ENCODE peak calls at places on chromosomes 3 and 15, in nine cellular contexts. N is fibroblast of lung, P is lower leg skin, V is IMR-90, O is uterus, I is mucosa of descending colon, K is heart left ventricle, W is astrocyte, M is NT2/D1. E is an unnamed sample.

GRCh38 chr3:42851228-42851834 is 24.3 kb downstream of the CYP8B1 start:
- DNase-seq in K (no peak), W (peak), M (no peak), P (peak), N (peak), I (no peak), V (no peak), O (no peak), E (no peak)

GRCh38 chr15:59206623-59207183 is at the start of gene LDHAL6B:
- DNase-seq in V (no peak), N (no peak), M (no peak), I (no peak), P (no peak), W (no peak), O (no peak), K (no peak), E (no peak)

GRCh38 chr15:52114256-52114655 is 1.7 kb upstream of the BCL2L10 start:
- DNase-seq in M (no peak), N (no peak), K (no peak), P (no peak), O (no peak), I (no peak), W (no peak), V (no peak), E (no peak)

GRCh38 chr3:73669268-73669667 is 44.5 kb upstream of the PDZRN3 start:
- DNase-seq in M (no peak), I (no peak), N (peak), W (peak), V (peak), O (no peak), K (no peak), P (no peak), E (no peak)

GRCh38 chr3:73599605-73600004 is 25.1 kb downstream of the PDZRN3 start:
- DNase-seq in P (no peak), W (no peak), M (no peak), O (no peak), N (no peak), I (no peak), V (no peak), K (no peak), E (no peak)

GRCh38 chr3:46671541-46672348 is 21.7 kb downstream of the ALS2CL start:
- DNase-seq in O (peak), K (peak), P (peak), W (no peak), M (no peak), N (no peak), V (no peak), I (no peak), E (no peak)

GRCh38 chr3:62718515-62719320 is 156.5 kb downstream of the CADPS start:
- DNase-seq in N (peak), I (no peak), O (no peak), V (no peak), P (no peak), K (no peak), M (no peak), W (peak), E (no peak)

GRCh38 chr15:35838422-35839150 is 292.6 kb upstream of the DPH6 start:
- DNase-seq in P (peak), N (no peak), M (no peak), I (no peak), K (no peak), O (no peak), W (no peak), V (no peak), E (no peak)

GRCh38 chr3:145721273-145721805 is 439.6 kb downstream of the PLOD2 start:
- DNase-seq in K (no peak), O (no peak), V (no peak), P (no peak), M (no peak), I (no peak), N (no peak), W (no peak), E (no peak)

GRCh38 chr3:154430014-154430413 is at the start of gene GPR149:
- DNase-seq in K (no peak), P (no peak), N (peak), M (no peak), W (no peak), I (no peak), V (no peak), O (no peak), E (no peak)
- H3K4me3 ChIP-seq in K (no peak), P (no peak), N (peak), M (peak), W (no peak), I (no peak), V (no peak), O (no peak), E (no peak)

GRCh38 chr3:124700880-124701684 is 29.2 kb upstream of the UMPS start:
- DNase-seq in P (no peak), W (peak), I (no peak), O (no peak), M (no peak), K (no peak), V (peak), N (peak), E (no peak)
- H3K4me3 ChIP-seq in P (no peak), W (peak), I (no peak), O (no peak), M (no peak), K (no peak), V (no peak), N (no peak), E (no peak)

GRCh38 chr3:122232485-122232884 is 49.0 kb downstream of the CASR start:
- DNase-seq in V (no peak), N (no peak), K (no peak), M (no peak), O (no peak), I (no peak), P (no peak), W (no peak), E (no peak)
- H3K4me3 ChIP-seq in V (no peak), N (no peak), K (no peak), M (no peak), O (no peak), I (no peak), P (no peak), W (no peak), E (no peak)

GRCh38 chr3:112974894-112975293 is at the start of gene CD200R1:
- DNase-seq in N (no peak), O (no peak), K (no peak), P (no peak), W (no peak), I (no peak), V (no peak), M (no peak), E (no peak)

GRCh38 chr3:112972158-112972557 is 2.7 kb downstream of the CD200R1 start:
- DNase-seq in I (no peak), P (no peak), M (no peak), V (no peak), K (no peak), O (no peak), N (no peak), W (no peak), E (no peak)

GRCh38 chr3:112974178-112974517 is 755 bp downstream of the CD200R1 start:
- DNase-seq in P (no peak), I (no peak), M (no peak), V (no peak), K (no peak), W (no peak), N (no peak), O (no peak), E (no peak)

GRCh38 chr3:112976001-112976400 is 1.1 kb upstream of the CD200R1 start:
- DNase-seq in V (no peak), M (no peak), P (no peak), W (no peak), O (no peak), I (no peak), N (no peak), K (no peak), E (no peak)

GRCh38 chr3:112973325-112974177 is 1.4 kb downstream of the CD200R1 start:
- DNase-seq in V (no peak), N (no peak), M (no peak), I (no peak), O (no peak), K (no peak), W (no peak), P (no peak), E (no peak)
- H3K4me3 ChIP-seq in V (no peak), N (no peak), M (no peak), I (no peak), O (no peak), K (peak), W (no peak), P (no peak), E (no peak)

DNA sequence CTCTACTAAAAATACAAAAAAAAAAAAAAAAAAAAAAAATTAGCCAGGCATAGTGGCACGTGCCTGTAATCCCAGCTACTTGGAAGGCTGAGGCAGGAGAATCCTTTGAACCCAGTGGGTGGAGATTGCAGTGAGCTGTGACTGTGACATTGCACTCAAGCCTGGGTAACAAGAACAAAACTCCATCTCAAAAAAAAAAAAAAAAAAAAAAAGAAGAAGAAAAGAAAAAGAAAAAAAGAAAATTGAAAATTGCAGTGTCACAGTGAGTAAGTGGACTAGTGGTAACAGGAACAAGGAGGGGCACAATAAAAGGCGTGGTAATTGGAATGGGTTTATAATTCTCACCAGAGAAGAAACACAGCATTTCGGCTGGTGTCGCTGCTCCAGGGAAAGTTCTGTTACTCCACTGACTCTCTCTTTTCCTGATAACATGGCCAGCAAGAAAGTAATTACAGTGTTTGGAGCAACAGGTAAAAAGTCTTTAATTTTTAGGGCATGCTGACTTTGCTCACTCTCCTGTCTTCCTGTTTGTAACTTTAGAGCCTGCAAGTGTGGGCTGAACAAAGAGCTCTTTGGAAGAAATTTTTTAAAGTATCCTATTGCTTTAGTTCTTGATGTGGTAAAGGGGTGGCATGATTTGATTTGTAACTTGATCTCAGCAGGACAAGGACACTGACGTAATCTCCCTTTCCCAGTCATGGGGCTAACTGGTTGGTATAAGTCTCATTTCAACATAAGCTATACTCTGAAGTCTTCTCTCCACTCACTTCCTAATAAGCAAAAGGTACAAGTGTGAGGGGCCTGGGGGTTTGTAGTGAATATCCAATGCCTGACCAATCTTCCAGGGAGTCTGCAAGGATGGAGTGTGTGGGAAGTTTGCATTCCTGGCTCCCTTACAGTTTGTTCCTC is 22.0 kb upstream of the TRA2B start:
- DNase-seq in I (peak), V (peak), M (no peak), P (peak), W (peak), K (no peak), N (peak), O (no peak), E (peak)
- H3K4me3 ChIP-seq in I (no peak), V (peak), M (no peak), P (no peak), W (no peak), K (peak), N (peak), O (no peak), E (no peak)

GRCh38 chr3:185820973-185821758 is 3.7 kb downstream of the IGF2BP2 start:
- DNase-seq in I (no peak), N (peak), V (peak), M (no peak), O (no peak), K (no peak), W (peak), P (no peak), E (peak)
- H3K4me3 ChIP-seq in I (no peak), N (peak), V (peak), M (peak), O (no peak), K (no peak), W (peak), P (no peak), E (peak)

GRCh38 chr3:25429960-25430941 is 2.2 kb downstream of the RARB start:
- DNase-seq in O (no peak), I (no peak), V (peak), K (no peak), W (peak), N (peak), P (no peak), M (no peak), E (no peak)

GRCh38 chr3:25429441-25429907 is 1.4 kb downstream of the RARB start:
- DNase-seq in M (no peak), K (no peak), P (no peak), O (no peak), V (no peak), N (no peak), I (no peak), W (no peak), E (no peak)

GRCh38 chr3:25432191-25432720 is 4.2 kb downstream of the RARB start:
- DNase-seq in V (no peak), N (no peak), O (no peak), M (no peak), P (no peak), I (no peak), K (no peak), W (no peak), E (no peak)

GRCh38 chr3:25433106-25433505 is 5.0 kb downstream of the RARB start:
- DNase-seq in K (no peak), W (no peak), O (no peak), I (no peak), N (no peak), M (no peak), P (no peak), V (no peak), E (no peak)

DNA sequence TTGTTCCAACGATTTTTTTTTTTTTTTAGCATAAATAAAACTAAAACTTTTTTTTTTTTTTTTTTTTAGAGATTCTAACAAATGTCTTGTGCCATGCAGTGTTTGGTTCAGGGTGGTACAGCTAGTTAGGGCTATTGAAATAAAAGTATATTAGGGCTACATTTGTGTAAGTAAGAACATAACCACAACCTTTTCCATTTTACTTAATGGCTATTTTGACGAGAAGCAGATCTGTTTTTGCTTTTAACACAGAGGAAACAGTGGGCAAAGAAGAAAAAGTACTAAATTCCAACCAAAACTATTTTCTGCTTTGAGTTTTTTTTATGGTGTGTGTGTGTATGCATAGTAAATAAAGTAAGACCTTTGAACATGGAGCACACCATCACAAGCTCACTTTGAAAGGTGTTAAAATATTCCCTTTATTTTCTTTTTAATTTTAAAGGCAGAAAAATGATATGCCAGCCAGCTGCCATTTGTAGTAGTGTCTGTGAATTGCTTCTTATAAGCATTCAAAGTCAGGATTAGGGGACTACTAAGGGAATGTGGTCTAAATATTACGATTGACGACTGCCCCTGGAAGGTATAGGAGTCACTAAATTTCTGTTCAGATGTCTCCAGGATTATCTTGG is 3.0 kb downstream of the RARB start:
- DNase-seq in W (no peak), I (no peak), K (no peak), M (no peak), V (no peak), N (no peak), O (no peak), P (no peak), E (no peak)
- H3K4me3 ChIP-seq in W (peak), I (no peak), K (peak), M (no peak), V (no peak), N (peak), O (peak), P (no peak), E (peak)